ENCODE peak calls at places on chromosomes 3 and 15, in six cellular contexts. X is activated CD4-positive, alpha-beta T cell treated with anti-CD3 and anti-CD28 coated beads for 1 hour; M is HCEC 1CT; F is CD8-positive, alpha-beta memory T cell; I is tibial artery; K is NCI-H1930. T is an unnamed sample.

GRCh38 chr3:105764378-105765376 is 104.1 kb downstream of the CBLB start:
- DNase-seq in I (no peak), X (no peak), K (no peak), M (no peak), F (peak), T (no peak)

GRCh38 chr15:67835349-67836133 is 4.3 kb downstream of the RNU6-1 start:
- DNase-seq in X (no peak), M (no peak), I (peak), F (no peak), K (no peak), T (no peak)

GRCh38 chr3:155548194-155548593 is 196.7 kb downstream of the PLCH1 start:
- DNase-seq in I (no peak), K (no peak), X (no peak), F (no peak), M (peak), T (peak)

GRCh38 chr3:53773330-53773583 is 73.0 kb downstream of the CHDH start:
- DNase-seq in M (no peak), I (no peak), X (no peak), K (no peak), F (no peak), T (no peak)

GRCh38 chr3:127735767-127736693 is 63.3 kb downstream of the ABTB1 start:
- DNase-seq in F (no peak), M (peak), X (no peak), K (no peak), I (no peak), T (peak)

GRCh38 chr3:12955651-12956315 is 114.4 kb upstream of the RPL32 start:
- DNase-seq in M (no peak), I (no peak), K (no peak), X (no peak), F (no peak), T (no peak)

GRCh38 chr3:112672716-112673506 is 32.0 kb upstream of the CCDC80 start:
- DNase-seq in X (no peak), K (no peak), I (no peak), F (peak), M (peak), T (no peak)

GRCh38 chr3:16828815-16829214 is 55.9 kb upstream of the PLCL2 start:
- DNase-seq in M (peak), K (no peak), X (peak), I (no peak), F (peak), T (peak)

GRCh38 chr3:65713016-65713415 is 325.7 kb downstream of the MAGI1 start:
- DNase-seq in I (no peak), X (no peak), M (peak), F (no peak), K (no peak), T (peak)

GRCh38 chr3:29758108-29759020 is 477.5 kb downstream of the RBMS3 start:
- DNase-seq in K (no peak), X (no peak), I (no peak), F (no peak), M (peak), T (peak)

GRCh38 chr3:194696702-194697101 is 11.0 kb downstream of the FAM43A start:
- DNase-seq in M (no peak), F (no peak), X (no peak), I (no peak), K (no peak), T (no peak)

GRCh38 chr3:130699765-130700164 is 46.9 kb downstream of the PIK3R4 start:
- DNase-seq in I (no peak), M (no peak), K (no peak), X (no peak), F (no peak), T (peak)

GRCh38 chr3:100006570-100007271 is 107.6 kb downstream of the FILIP1L start:
- DNase-seq in M (peak), K (no peak), X (no peak), F (no peak), I (no peak), T (peak)

GRCh38 chr15:51322622-51323296 is 15.6 kb downstream of the CYP19A1 start:
- DNase-seq in I (peak), X (no peak), K (no peak), M (no peak), F (no peak), T (no peak)

GRCh38 chr3:99925584-99925983 is 107.9 kb downstream of the CMSS1 start:
- DNase-seq in X (no peak), I (peak), M (peak), F (no peak), K (no peak), T (peak)

GRCh38 chr15:50676799-50677483 is 9.7 kb downstream of the TRPM7 start:
- DNase-seq in F (no peak), X (no peak), I (no peak), K (no peak), M (peak), T (peak)

GRCh38 chr15:35603298-35603697 is 57.3 kb upstream of the DPH6 start:
- DNase-seq in I (no peak), K (no peak), M (peak), F (no peak), X (no peak), T (peak)

GRCh38 chr3:3705090-3705775 is 94.0 kb upstream of the LRRN1 start:
- DNase-seq in F (no peak), M (no peak), K (no peak), X (no peak), I (no peak), T (no peak)

GRCh38 chr3:3753416-3753815 is 45.8 kb upstream of the LRRN1 start:
- DNase-seq in K (no peak), M (no peak), X (no peak), I (no peak), F (no peak), T (no peak)

GRCh38 chr3:13542142-13542541 is 6.8 kb upstream of the FBLN2 start:
- DNase-seq in I (no peak), K (no peak), X (no peak), F (no peak), M (no peak), T (no peak)

GRCh38 chr3:124557433-124558232 is 172.6 kb upstream of the UMPS start:
- DNase-seq in F (no peak), X (no peak), K (no peak), M (peak), I (no peak), T (peak)

GRCh38 chr3:46906471-46907058 is 29.0 kb downstream of the PTH1R start:
- DNase-seq in I (peak), F (no peak), K (no peak), M (no peak), X (no peak), T (no peak)

GRCh38 chr3:186277268-186277909 is 84.6 kb downstream of the DGKG start:
- DNase-seq in K (no peak), F (no peak), X (no peak), I (no peak), M (peak), T (peak)

GRCh38 chr3:38401563-38401962 is 52.1 kb upstream of the ACVR2B start:
- DNase-seq in K (no peak), M (no peak), I (no peak), F (no peak), X (no peak), T (no peak)

GRCh38 chr3:114462750-114463149 is 168.9 kb downstream of the TIGIT start:
- DNase-seq in X (no peak), M (no peak), F (no peak), I (no peak), K (no peak), T (no peak)

GRCh38 chr3:42898896-42899675 is 6.9 kb upstream of the ZNF662 start:
- DNase-seq in I (no peak), M (no peak), K (no peak), F (no peak), X (no peak), T (no peak)

GRCh38 chr3:189419022-189419421 is 212.2 kb upstream of the TP63 start:
- DNase-seq in M (no peak), K (no peak), X (no peak), I (no peak), F (no peak), T (no peak)

GRCh38 chr3:661356-661755 is 431.5 kb upstream of the CNTN6 start:
- DNase-seq in K (no peak), M (no peak), X (no peak), I (no peak), F (no peak), T (no peak)

GRCh38 chr3:178231645-178232044 is 304.6 kb upstream of the KCNMB2 start:
- DNase-seq in K (no peak), M (no peak), F (no peak), X (no peak), I (no peak), T (no peak)